ENCODE peak calls at places on chromosomes 12 and 14, in five cellular contexts. One of them, this sample, is unnamed.

GRCh38 chr12:102824218-102824835 is 92.7 kb downstream of the PAH start:
- DNase-seq in right lobe of liver: peak
- DNase-seq in pancreas: peak
- DNase-seq in fibroblast of villous mesenchyme: peak
- DNase-seq in mucosa of descending colon: peak
- DNase-seq in this sample: peak

GRCh38 chr12:122836027-122836921 is 1.0 kb downstream of the HIP1R start:
- DNase-seq in fibroblast of villous mesenchyme: peak
- DNase-seq in right lobe of liver: peak
- DNase-seq in pancreas: no peak
- DNase-seq in mucosa of descending colon: peak
- DNase-seq in this sample: no peak

GRCh38 chr12:123099556-123100192 is 51.2 kb downstream of the PITPNM2 start:
- DNase-seq in right lobe of liver: no peak
- DNase-seq in fibroblast of villous mesenchyme: no peak
- DNase-seq in pancreas: no peak
- DNase-seq in mucosa of descending colon: no peak
- DNase-seq in this sample: no peak

GRCh38 chr12:104213952-104214351 is 1.6 kb upstream of the TXNRD1 start:
- DNase-seq in fibroblast of villous mesenchyme: peak
- DNase-seq in pancreas: no peak
- DNase-seq in right lobe of liver: no peak
- DNase-seq in mucosa of descending colon: no peak
- DNase-seq in this sample: peak

GRCh38 chr14:70735043-70735442 is 74.3 kb downstream of the MAP3K9 start:
- DNase-seq in right lobe of liver: no peak
- DNase-seq in fibroblast of villous mesenchyme: peak
- DNase-seq in pancreas: no peak
- DNase-seq in mucosa of descending colon: no peak
- DNase-seq in this sample: no peak

GRCh38 chr12:49146406-49146805 is 15.2 kb upstream of the TUBA1B start:
- DNase-seq in pancreas: no peak
- DNase-seq in fibroblast of villous mesenchyme: no peak
- DNase-seq in mucosa of descending colon: no peak
- DNase-seq in right lobe of liver: no peak
- DNase-seq in this sample: no peak

GRCh38 chr12:1171657-1172056 is 180.6 kb downstream of the ERC1 start:
- DNase-seq in right lobe of liver: no peak
- DNase-seq in fibroblast of villous mesenchyme: no peak
- DNase-seq in mucosa of descending colon: peak
- DNase-seq in pancreas: no peak
- DNase-seq in this sample: no peak

GRCh38 chr12:31226639-31227038 is 99.3 kb downstream of the SINHCAF start:
- DNase-seq in fibroblast of villous mesenchyme: no peak
- DNase-seq in mucosa of descending colon: no peak
- DNase-seq in right lobe of liver: no peak
- DNase-seq in pancreas: no peak
- DNase-seq in this sample: no peak

GRCh38 chr12:104458645-104459555 is 2.2 kb downstream of the CHST11 start:
- DNase-seq in pancreas: peak
- DNase-seq in fibroblast of villous mesenchyme: no peak
- DNase-seq in mucosa of descending colon: peak
- DNase-seq in right lobe of liver: no peak
- DNase-seq in this sample: peak

GRCh38 chr12:50258167-50258551 is 25.2 kb downstream of the LIMA1 start:
- DNase-seq in fibroblast of villous mesenchyme: no peak
- DNase-seq in pancreas: no peak
- DNase-seq in right lobe of liver: peak
- DNase-seq in mucosa of descending colon: peak
- DNase-seq in this sample: peak

GRCh38 chr14:56813143-56813551 is 2.9 kb upstream of the OTX2 start:
- DNase-seq in fibroblast of villous mesenchyme: no peak
- DNase-seq in mucosa of descending colon: no peak
- DNase-seq in pancreas: no peak
- DNase-seq in right lobe of liver: no peak
- DNase-seq in this sample: no peak

GRCh38 chr14:32593290-32593942 is 264.3 kb downstream of the AKAP6 start:
- DNase-seq in mucosa of descending colon: no peak
- DNase-seq in right lobe of liver: no peak
- DNase-seq in pancreas: no peak
- DNase-seq in fibroblast of villous mesenchyme: peak
- DNase-seq in this sample: peak

GRCh38 chr12:89671469-89671868 is 37.2 kb downstream of the ATP2B1 start:
- DNase-seq in fibroblast of villous mesenchyme: peak
- DNase-seq in pancreas: no peak
- DNase-seq in right lobe of liver: no peak
- DNase-seq in mucosa of descending colon: no peak
- DNase-seq in this sample: peak

GRCh38 chr12:122406701-122407154 is 15.7 kb downstream of the CLIP1 start:
- DNase-seq in pancreas: no peak
- DNase-seq in fibroblast of villous mesenchyme: peak
- DNase-seq in mucosa of descending colon: no peak
- DNase-seq in right lobe of liver: no peak
- DNase-seq in this sample: peak

GRCh38 chr12:63911336-63911735 is 66.8 kb downstream of the SRGAP1 start:
- DNase-seq in right lobe of liver: no peak
- DNase-seq in fibroblast of villous mesenchyme: peak
- DNase-seq in pancreas: no peak
- DNase-seq in mucosa of descending colon: no peak
- DNase-seq in this sample: no peak

GRCh38 chr12:117067638-117068037 is 31.6 kb downstream of the TESC start:
- DNase-seq in mucosa of descending colon: no peak
- DNase-seq in pancreas: no peak
- DNase-seq in fibroblast of villous mesenchyme: no peak
- DNase-seq in right lobe of liver: no peak
- DNase-seq in this sample: no peak

GRCh38 chr12:22729431-22729830 is 104.5 kb downstream of the ETNK1 start:
- DNase-seq in pancreas: no peak
- DNase-seq in mucosa of descending colon: no peak
- DNase-seq in fibroblast of villous mesenchyme: no peak
- DNase-seq in right lobe of liver: no peak
- DNase-seq in this sample: no peak

GRCh38 chr12:128994869-128995268 is 141.6 kb downstream of the GLT1D1 start:
- DNase-seq in right lobe of liver: peak
- DNase-seq in mucosa of descending colon: peak
- DNase-seq in fibroblast of villous mesenchyme: no peak
- DNase-seq in pancreas: no peak
- DNase-seq in this sample: no peak

GRCh38 chr14:96204151-96205058 is at the start of gene BDKRB2:
- DNase-seq in right lobe of liver: no peak
- DNase-seq in fibroblast of villous mesenchyme: peak
- DNase-seq in pancreas: peak
- DNase-seq in mucosa of descending colon: peak
- DNase-seq in this sample: peak

GRCh38 chr12:120228291-120229070 is 27.6 kb upstream of the RPLP0 start:
- DNase-seq in pancreas: peak
- DNase-seq in fibroblast of villous mesenchyme: peak
- DNase-seq in right lobe of liver: peak
- DNase-seq in mucosa of descending colon: peak
- DNase-seq in this sample: peak

GRCh38 chr12:49866859-49867579 is 24.1 kb upstream of the BCDIN3D start:
- DNase-seq in mucosa of descending colon: peak
- DNase-seq in pancreas: peak
- DNase-seq in right lobe of liver: peak
- DNase-seq in fibroblast of villous mesenchyme: peak
- DNase-seq in this sample: peak

GRCh38 chr12:113366827-113367226 is 8.4 kb downstream of the PLBD2 start:
- DNase-seq in mucosa of descending colon: no peak
- DNase-seq in fibroblast of villous mesenchyme: no peak
- DNase-seq in pancreas: no peak
- DNase-seq in right lobe of liver: no peak
- DNase-seq in this sample: peak

GRCh38 chr12:89791286-89791685 is 82.6 kb upstream of the ATP2B1 start:
- DNase-seq in right lobe of liver: no peak
- DNase-seq in fibroblast of villous mesenchyme: no peak
- DNase-seq in pancreas: no peak
- DNase-seq in mucosa of descending colon: no peak
- DNase-seq in this sample: no peak

GRCh38 chr12:104342147-104342546 is 38.6 kb downstream of the EID3 start:
- DNase-seq in right lobe of liver: no peak
- DNase-seq in fibroblast of villous mesenchyme: no peak
- DNase-seq in mucosa of descending colon: no peak
- DNase-seq in pancreas: no peak
- DNase-seq in this sample: no peak

GRCh38 chr12:78959556-78959955 is 95.0 kb downstream of the SYT1 start:
- DNase-seq in right lobe of liver: no peak
- DNase-seq in fibroblast of villous mesenchyme: no peak
- DNase-seq in pancreas: no peak
- DNase-seq in mucosa of descending colon: no peak
- DNase-seq in this sample: peak

GRCh38 chr14:56099081-56099797 is 19.0 kb upstream of the PELI2 start:
- DNase-seq in right lobe of liver: no peak
- DNase-seq in pancreas: no peak
- DNase-seq in mucosa of descending colon: no peak
- DNase-seq in fibroblast of villous mesenchyme: no peak
- DNase-seq in this sample: no peak

GRCh38 chr12:53047221-53048032 is 2.4 kb upstream of the TNS2 start:
- DNase-seq in mucosa of descending colon: peak
- DNase-seq in pancreas: peak
- DNase-seq in right lobe of liver: peak
- DNase-seq in fibroblast of villous mesenchyme: peak
- DNase-seq in this sample: peak

GRCh38 chr14:67764496-67764895 is 51.9 kb downstream of the ZFYVE26 start:
- DNase-seq in fibroblast of villous mesenchyme: no peak
- DNase-seq in right lobe of liver: no peak
- DNase-seq in mucosa of descending colon: peak
- DNase-seq in pancreas: no peak
- DNase-seq in this sample: no peak

GRCh38 chr12:97177482-97177881 is 270.4 kb downstream of the NEDD1 start:
- DNase-seq in mucosa of descending colon: no peak
- DNase-seq in fibroblast of villous mesenchyme: peak
- DNase-seq in right lobe of liver: no peak
- DNase-seq in pancreas: no peak
- DNase-seq in this sample: no peak

DNA sequence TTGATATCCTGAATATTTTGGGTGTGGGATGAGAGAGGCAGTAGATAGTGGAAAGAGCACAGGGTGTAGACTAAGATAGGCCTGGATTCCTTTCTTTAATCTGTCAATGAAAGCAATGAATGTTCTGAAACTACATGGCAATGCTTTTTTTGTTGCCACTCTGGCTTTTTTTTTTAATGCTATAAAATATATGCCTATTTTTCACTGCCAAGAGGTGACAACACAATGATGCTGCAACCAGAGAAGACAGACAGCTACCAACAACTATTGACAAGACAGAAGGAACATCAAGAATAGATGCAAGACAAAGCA is 9.4 kb downstream of the ANG start:
- DNase-seq in fibroblast of villous mesenchyme: no peak
- DNase-seq in right lobe of liver: no peak
- DNase-seq in pancreas: no peak
- DNase-seq in mucosa of descending colon: no peak
- DNase-seq in this sample: no peak
- TF ChIP-seq CTCF in fibroblast of villous mesenchyme: no peak
- TF ChIP-seq CTCF in right lobe of liver: no peak
- TF ChIP-seq CTCF in pancreas: no peak
- TF ChIP-seq CTCF in mucosa of descending colon: no peak
- TF ChIP-seq CTCF in this sample: no peak

DNA sequence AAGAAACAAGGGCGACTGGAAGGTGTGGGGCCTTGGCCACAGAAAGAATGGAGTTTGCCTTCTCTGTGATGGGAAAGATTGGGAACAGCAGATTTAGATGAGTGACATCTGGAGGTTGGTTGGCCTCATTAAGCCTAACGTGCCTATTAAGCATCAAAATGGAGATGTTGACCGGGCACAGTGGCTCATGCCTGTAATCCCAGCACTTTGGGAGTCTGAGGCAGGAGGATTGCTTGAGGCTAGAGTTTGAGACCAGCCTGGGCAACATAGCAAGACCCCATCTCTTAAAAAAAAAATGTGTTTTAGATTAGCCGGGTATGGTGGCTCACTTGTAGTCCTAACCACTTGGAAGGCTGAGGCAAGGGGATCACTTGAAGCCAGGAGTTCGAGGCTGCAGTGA is 171.9 kb downstream of the ETV6 start:
- DNase-seq in pancreas: no peak
- DNase-seq in mucosa of descending colon: no peak
- DNase-seq in fibroblast of villous mesenchyme: no peak
- DNase-seq in right lobe of liver: no peak
- DNase-seq in this sample: no peak
- H3K4me3 ChIP-seq in pancreas: no peak
- H3K4me3 ChIP-seq in mucosa of descending colon: no peak
- H3K4me3 ChIP-seq in fibroblast of villous mesenchyme: no peak
- H3K4me3 ChIP-seq in right lobe of liver: no peak
- H3K4me3 ChIP-seq in this sample: no peak

DNA sequence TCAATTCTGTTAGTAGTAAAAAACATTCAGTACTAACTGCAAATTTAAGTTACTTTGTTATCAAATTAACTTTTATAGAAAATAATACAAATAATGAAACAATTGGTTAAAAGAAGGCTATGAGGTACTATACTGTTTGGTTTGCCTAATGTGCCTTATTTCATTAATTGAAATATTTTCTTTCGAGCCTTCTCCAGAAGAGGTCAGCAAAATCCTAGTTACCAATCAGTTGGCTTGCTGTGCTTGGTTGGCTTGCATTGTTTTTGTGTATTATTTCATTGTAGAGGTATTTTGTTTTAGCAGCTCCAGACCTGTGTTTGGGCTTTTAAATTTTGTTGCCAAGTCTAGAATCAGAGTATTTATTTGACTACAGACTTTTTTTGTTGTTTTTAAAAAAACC is 68.5 kb downstream of the AEBP2 start:
- DNase-seq in right lobe of liver: no peak
- DNase-seq in mucosa of descending colon: no peak
- DNase-seq in fibroblast of villous mesenchyme: peak
- DNase-seq in pancreas: no peak
- DNase-seq in this sample: peak
- TF ChIP-seq CTCF in right lobe of liver: peak
- TF ChIP-seq CTCF in mucosa of descending colon: no peak
- TF ChIP-seq CTCF in fibroblast of villous mesenchyme: peak
- TF ChIP-seq CTCF in pancreas: no peak
- TF ChIP-seq CTCF in this sample: peak

DNA sequence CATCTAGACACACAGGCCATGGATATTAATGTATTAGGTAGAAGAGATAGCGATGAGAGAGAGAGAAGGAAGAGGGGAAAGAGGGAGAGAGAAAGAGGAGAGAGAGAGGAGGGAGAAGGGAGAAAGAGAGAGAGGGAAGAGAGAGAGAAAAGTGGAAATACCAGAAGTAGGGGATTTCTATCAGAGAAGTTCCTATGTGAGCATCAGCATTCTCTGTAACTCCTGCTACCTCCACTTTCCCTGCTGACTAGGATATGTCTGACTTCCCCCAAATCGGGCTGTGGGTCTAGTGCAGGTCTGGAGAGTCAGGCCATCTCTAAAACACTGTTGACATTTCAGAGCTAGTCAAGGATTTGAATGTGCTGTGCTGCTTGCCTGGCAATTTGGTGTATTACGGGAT is 3.6 kb downstream of the ARHGDIB start:
- DNase-seq in mucosa of descending colon: no peak
- DNase-seq in pancreas: no peak
- DNase-seq in right lobe of liver: no peak
- DNase-seq in fibroblast of villous mesenchyme: no peak
- DNase-seq in this sample: no peak
- H3K4me3 ChIP-seq in mucosa of descending colon: no peak
- H3K4me3 ChIP-seq in pancreas: no peak
- H3K4me3 ChIP-seq in right lobe of liver: no peak
- H3K4me3 ChIP-seq in fibroblast of villous mesenchyme: no peak
- H3K4me3 ChIP-seq in this sample: no peak